ENCODE peak calls at places on chromosomes 7 and 10, in ten cellular contexts. N is posterior cingulate gyrus; F is stomach; Y is M059J; V is astrocyte of the spinal cord; S is activated CD8-positive, alpha-beta T cell treated with anti-CD3 and anti-CD28 coated beads for 36 hours; Q is GM13977; L is SW 1271; P is globus pallidus; H is mucosa of descending colon. D is an unnamed sample.

GRCh38 chr10:23031318-23031717 is 64.1 kb upstream of the MSRB2 start:
- DNase-seq in N (no peak), F (no peak), Y (no peak), V (no peak), S (no peak), Q (no peak), L (no peak), P (no peak), H (no peak), D (no peak)

GRCh38 chr7:23276381-23276780 is 22.8 kb upstream of the MALSU1 start:
- DNase-seq in N (no peak), F (no peak), Y (peak; percentile 15), V (no peak), S (peak; percentile 17), Q (no peak), L (no peak), P (no peak), H (no peak), D (no peak)

GRCh38 chr10:13839430-13839986 is 252.7 kb downstream of the PRPF18 start:
- DNase-seq in N (no peak), F (no peak), Y (peak; percentile 77), V (peak; percentile 94), S (no peak), Q (no peak), L (no peak), P (no peak), H (no peak), D (no peak)

GRCh38 chr7:155594961-155595366 is 48.6 kb upstream of the CNPY1 start:
- DNase-seq in N (no peak), F (peak; percentile 21), Y (no peak), V (no peak), S (no peak), Q (no peak), L (no peak), P (no peak), H (no peak), D (no peak)

GRCh38 chr10:132685921-132686680 is 99.8 kb downstream of the NKX6-2 start:
- DNase-seq in N (peak; percentile 79), F (no peak), Y (no peak), V (no peak), S (no peak), Q (no peak), L (no peak), P (no peak), H (peak; percentile 25), D (no peak)

GRCh38 chr7:17559388-17559787 is 260.9 kb downstream of the AHR start:
- DNase-seq in N (no peak), F (no peak), Y (peak; percentile 67), V (no peak), S (no peak), Q (no peak), L (no peak), P (no peak), H (no peak), D (no peak)

GRCh38 chr10:73601486-73601921 is 10.4 kb upstream of the USP54 start:
- DNase-seq in N (no peak), F (peak; percentile 68), Y (peak; percentile 47), V (no peak), S (no peak), Q (no peak), L (no peak), P (no peak), H (peak; percentile 68), D (no peak)

GRCh38 chr7:89772276-89772675 is 382.0 kb upstream of the STEAP1 start:
- DNase-seq in N (no peak), F (no peak), Y (no peak), V (no peak), S (no peak), Q (no peak), L (no peak), P (no peak), H (no peak), D (no peak)

GRCh38 chr10:110865184-110865803 is 6.4 kb upstream of the PDCD4 start:
- DNase-seq in N (no peak), F (no peak), Y (peak; percentile 57), V (peak; percentile 18), S (no peak), Q (no peak), L (no peak), P (no peak), H (no peak), D (no peak)

GRCh38 chr10:88253-88652 is 39.2 kb upstream of the TUBB8 start:
- DNase-seq in N (no peak), F (peak; percentile 68), Y (no peak), V (no peak), S (no peak), Q (no peak), L (no peak), P (no peak), H (no peak), D (no peak)

GRCh38 chr7:121214652-121215051 is 114.1 kb upstream of the WNT16 start:
- DNase-seq in N (no peak), F (no peak), Y (no peak), V (no peak), S (no peak), Q (no peak), L (no peak), P (no peak), H (no peak), D (no peak)

GRCh38 chr10:97928897-97929296 is 79.3 kb downstream of the GOLGA7B start:
- DNase-seq in N (no peak), F (no peak), Y (no peak), V (no peak), S (no peak), Q (no peak), L (no peak), P (no peak), H (no peak), D (no peak)

GRCh38 chr7:74226633-74227032 is 16.8 kb downstream of the LAT2 start:
- DNase-seq in N (peak; percentile 82), F (no peak), Y (no peak), V (no peak), S (no peak), Q (no peak), L (no peak), P (peak; percentile 49), H (no peak), D (no peak)

GRCh38 chr10:60388709-60389241 is 900 bp downstream of the ANK3 start:
- DNase-seq in N (peak; percentile 88), F (no peak), Y (no peak), V (no peak), S (peak; percentile 10), Q (no peak), L (no peak), P (peak; percentile 74), H (no peak), D (peak; percentile 83)

GRCh38 chr7:154564676-154565075 is 438.2 kb downstream of the PAXIP1 start:
- DNase-seq in N (no peak), F (no peak), Y (no peak), V (no peak), S (no peak), Q (no peak), L (no peak), P (peak; percentile 56), H (no peak), D (no peak)

GRCh38 chr7:1112109-1112508 is 24.2 kb downstream of the GPER1 start:
- DNase-seq in N (peak; percentile 57), F (no peak), Y (no peak), V (no peak), S (no peak), Q (no peak), L (no peak), P (no peak), H (peak; percentile 44), D (peak; percentile 76)

GRCh38 chr10:122232781-122233180 is 38.3 kb upstream of the BTBD16 start:
- DNase-seq in N (peak; percentile 78), F (no peak), Y (no peak), V (peak; percentile 67), S (no peak), Q (no peak), L (no peak), P (no peak), H (no peak), D (no peak)

GRCh38 chr10:77493239-77493806 is 144.3 kb downstream of the KCNMA1 start:
- DNase-seq in N (no peak), F (no peak), Y (no peak), V (no peak), S (no peak), Q (no peak), L (no peak), P (no peak), H (no peak), D (no peak)

GRCh38 chr7:108613949-108614381 is 44.3 kb downstream of the DNAJB9 start:
- DNase-seq in N (no peak), F (no peak), Y (no peak), V (no peak), S (no peak), Q (no peak), L (no peak), P (no peak), H (no peak), D (no peak)

GRCh38 chr10:95833038-95833673 is 74.6 kb upstream of the CC2D2B start:
- DNase-seq in N (no peak), F (no peak), Y (no peak), V (no peak), S (no peak), Q (no peak), L (no peak), P (no peak), H (no peak), D (no peak)

GRCh38 chr10:116263870-116264269 is 9.1 kb downstream of the GFRA1 start:
- DNase-seq in N (no peak), F (no peak), Y (peak; percentile 73), V (peak; percentile 55), S (no peak), Q (no peak), L (no peak), P (no peak), H (no peak), D (no peak)

D was measured in G401.